ENCODE peak calls at places on chromosomes 12 and 14, in nine cellular contexts. One of them, this sample, is unnamed.

GRCh38 chr12:70052476-70052875 is 190.8 kb upstream of the CNOT2 start:
- DNase-seq in stomach: no peak
- DNase-seq in heart left ventricle: no peak
- DNase-seq in left ventricle myocardium inferior: no peak
- DNase-seq in HCT116: no peak
- DNase-seq in right cardiac atrium: no peak
- DNase-seq in IMR-90: no peak
- DNase-seq in spleen: no peak
- DNase-seq in Caco-2: no peak
- DNase-seq in this sample: no peak

GRCh38 chr14:98292191-98292590 is 979.8 kb downstream of the BCL11B start:
- DNase-seq in stomach: no peak
- DNase-seq in heart left ventricle: no peak
- DNase-seq in left ventricle myocardium inferior: no peak
- DNase-seq in HCT116: no peak
- DNase-seq in right cardiac atrium: no peak
- DNase-seq in IMR-90: no peak
- DNase-seq in spleen: no peak
- DNase-seq in Caco-2: no peak
- DNase-seq in this sample: no peak

GRCh38 chr14:22220427-22220826 is 368.6 kb downstream of the DAD1 start:
- DNase-seq in stomach: no peak
- DNase-seq in heart left ventricle: no peak
- DNase-seq in left ventricle myocardium inferior: no peak
- DNase-seq in HCT116: no peak
- DNase-seq in right cardiac atrium: no peak
- DNase-seq in IMR-90: peak; percentile 70
- DNase-seq in spleen: no peak
- DNase-seq in Caco-2: no peak
- DNase-seq in this sample: no peak

GRCh38 chr14:22629357-22629756 is 14.8 kb downstream of the OR6J1 start:
- DNase-seq in stomach: no peak
- DNase-seq in heart left ventricle: no peak
- DNase-seq in left ventricle myocardium inferior: no peak
- DNase-seq in HCT116: no peak
- DNase-seq in right cardiac atrium: no peak
- DNase-seq in IMR-90: no peak
- DNase-seq in spleen: no peak
- DNase-seq in Caco-2: no peak
- DNase-seq in this sample: no peak

GRCh38 chr12:129871991-129872969 is 31.5 kb downstream of the TMEM132D start:
- DNase-seq in stomach: no peak
- DNase-seq in heart left ventricle: no peak
- DNase-seq in left ventricle myocardium inferior: no peak
- DNase-seq in HCT116: no peak
- DNase-seq in right cardiac atrium: no peak
- DNase-seq in IMR-90: no peak
- DNase-seq in spleen: no peak
- DNase-seq in Caco-2: no peak
- DNase-seq in this sample: no peak

GRCh38 chr14:68675233-68675577 is 117.7 kb downstream of the ZFP36L1 start:
- DNase-seq in stomach: no peak
- DNase-seq in heart left ventricle: no peak
- DNase-seq in left ventricle myocardium inferior: no peak
- DNase-seq in HCT116: no peak
- DNase-seq in right cardiac atrium: no peak
- DNase-seq in IMR-90: peak; percentile 28
- DNase-seq in spleen: no peak
- DNase-seq in Caco-2: no peak
- DNase-seq in this sample: no peak

GRCh38 chr14:22479781-22480464 is 109.1 kb downstream of the DAD1 start:
- DNase-seq in stomach: no peak
- DNase-seq in heart left ventricle: no peak
- DNase-seq in left ventricle myocardium inferior: no peak
- DNase-seq in HCT116: no peak
- DNase-seq in right cardiac atrium: no peak
- DNase-seq in IMR-90: no peak
- DNase-seq in spleen: no peak
- DNase-seq in Caco-2: no peak
- DNase-seq in this sample: no peak

GRCh38 chr14:51993274-51993673 is 3.9 kb downstream of the RTRAF start:
- DNase-seq in stomach: no peak
- DNase-seq in heart left ventricle: no peak
- DNase-seq in left ventricle myocardium inferior: no peak
- DNase-seq in HCT116: no peak
- DNase-seq in right cardiac atrium: no peak
- DNase-seq in IMR-90: no peak
- DNase-seq in spleen: no peak
- DNase-seq in Caco-2: no peak
- DNase-seq in this sample: no peak

GRCh38 chr14:28830115-28830534 is 63.5 kb downstream of the FOXG1 start:
- DNase-seq in stomach: no peak
- DNase-seq in heart left ventricle: no peak
- DNase-seq in left ventricle myocardium inferior: no peak
- DNase-seq in HCT116: no peak
- DNase-seq in right cardiac atrium: no peak
- DNase-seq in IMR-90: no peak
- DNase-seq in spleen: no peak
- DNase-seq in Caco-2: no peak
- DNase-seq in this sample: no peak

GRCh38 chr12:90250766-90251165 is 542.1 kb upstream of the ATP2B1 start:
- DNase-seq in stomach: no peak
- DNase-seq in heart left ventricle: no peak
- DNase-seq in left ventricle myocardium inferior: no peak
- DNase-seq in HCT116: no peak
- DNase-seq in right cardiac atrium: no peak
- DNase-seq in IMR-90: no peak
- DNase-seq in spleen: no peak
- DNase-seq in Caco-2: no peak
- DNase-seq in this sample: peak; percentile 15

GRCh38 chr12:115002434-115002833 is 318.5 kb upstream of the TBX3 start:
- DNase-seq in stomach: no peak
- DNase-seq in heart left ventricle: no peak
- DNase-seq in left ventricle myocardium inferior: no peak
- DNase-seq in HCT116: no peak
- DNase-seq in right cardiac atrium: no peak
- DNase-seq in IMR-90: no peak
- DNase-seq in spleen: no peak
- DNase-seq in Caco-2: no peak
- DNase-seq in this sample: no peak

GRCh38 chr12:319116-319515 is 56.5 kb upstream of the SLC6A13 start:
- DNase-seq in stomach: no peak
- DNase-seq in heart left ventricle: no peak
- DNase-seq in left ventricle myocardium inferior: no peak
- DNase-seq in HCT116: no peak
- DNase-seq in right cardiac atrium: no peak
- DNase-seq in IMR-90: no peak
- DNase-seq in spleen: no peak
- DNase-seq in Caco-2: no peak
- DNase-seq in this sample: no peak

GRCh38 chr12:8992086-8992409 is 2.7 kb downstream of the KLRG1 start:
- DNase-seq in stomach: no peak
- DNase-seq in heart left ventricle: no peak
- DNase-seq in left ventricle myocardium inferior: no peak
- DNase-seq in HCT116: no peak
- DNase-seq in right cardiac atrium: no peak
- DNase-seq in IMR-90: no peak
- DNase-seq in spleen: no peak
- DNase-seq in Caco-2: no peak
- DNase-seq in this sample: no peak

GRCh38 chr12:1840561-1840960 is 20.2 kb downstream of the LRTM2 start:
- DNase-seq in stomach: no peak
- DNase-seq in heart left ventricle: peak; percentile 2
- DNase-seq in left ventricle myocardium inferior: no peak
- DNase-seq in HCT116: no peak
- DNase-seq in right cardiac atrium: no peak
- DNase-seq in IMR-90: no peak
- DNase-seq in spleen: peak; percentile 58
- DNase-seq in Caco-2: peak; percentile 30
- DNase-seq in this sample: no peak

GRCh38 chr14:70905316-70905715 is 1.9 kb upstream of the PCNX1 start:
- DNase-seq in stomach: no peak
- DNase-seq in heart left ventricle: peak; percentile 79
- DNase-seq in left ventricle myocardium inferior: peak; percentile 74
- DNase-seq in HCT116: no peak
- DNase-seq in right cardiac atrium: peak; percentile 90
- DNase-seq in IMR-90: peak; percentile 90
- DNase-seq in spleen: no peak
- DNase-seq in Caco-2: no peak
- DNase-seq in this sample: no peak

DNA sequence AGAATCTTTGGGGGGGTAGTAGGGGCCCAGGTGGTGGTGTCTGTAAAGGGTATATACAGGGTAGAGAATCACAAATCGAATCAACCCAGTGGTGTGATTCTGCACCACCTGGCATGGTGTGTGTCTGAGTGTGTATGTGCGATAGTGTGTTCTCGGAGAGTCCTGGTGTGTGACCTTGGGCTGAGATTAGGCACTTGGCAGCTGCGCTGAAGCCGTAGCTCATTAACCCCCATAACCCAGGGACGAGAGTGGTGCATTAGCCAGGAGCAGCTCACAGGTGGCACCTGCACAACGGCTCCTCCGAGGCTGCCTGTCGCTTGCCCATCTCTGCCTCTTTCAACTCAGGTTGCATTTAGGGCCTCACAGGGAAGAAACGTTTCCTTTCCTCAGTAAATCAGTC is 15.6 kb upstream of the TESC start:
- DNase-seq in stomach: peak; percentile 74
- DNase-seq in heart left ventricle: no peak
- DNase-seq in left ventricle myocardium inferior: no peak
- DNase-seq in HCT116: no peak
- DNase-seq in right cardiac atrium: no peak
- DNase-seq in IMR-90: no peak
- DNase-seq in spleen: no peak
- DNase-seq in Caco-2: no peak
- DNase-seq in this sample: no peak
- H3K4me1 ChIP-seq in stomach: peaks cover 4% of the 10 kb centered on the region
- H3K4me1 ChIP-seq in heart left ventricle: peaks cover 23% of the 10 kb centered on the region
- H3K4me1 ChIP-seq in left ventricle myocardium inferior: peaks cover 27% of the 10 kb centered on the region
- H3K4me1 ChIP-seq in HCT116: no peaks in the 10 kb centered on the region
- H3K4me1 ChIP-seq in right cardiac atrium: peaks cover 9% of the 10 kb centered on the region
- H3K4me1 ChIP-seq in IMR-90: no peaks in the 10 kb centered on the region
- H3K4me1 ChIP-seq in spleen: peaks cover 4% of the 10 kb centered on the region
- H3K4me1 ChIP-seq in Caco-2: peaks cover 11% of the 10 kb centered on the region
- H3K4me1 ChIP-seq in this sample: no peaks in the 10 kb centered on the region

DNA sequence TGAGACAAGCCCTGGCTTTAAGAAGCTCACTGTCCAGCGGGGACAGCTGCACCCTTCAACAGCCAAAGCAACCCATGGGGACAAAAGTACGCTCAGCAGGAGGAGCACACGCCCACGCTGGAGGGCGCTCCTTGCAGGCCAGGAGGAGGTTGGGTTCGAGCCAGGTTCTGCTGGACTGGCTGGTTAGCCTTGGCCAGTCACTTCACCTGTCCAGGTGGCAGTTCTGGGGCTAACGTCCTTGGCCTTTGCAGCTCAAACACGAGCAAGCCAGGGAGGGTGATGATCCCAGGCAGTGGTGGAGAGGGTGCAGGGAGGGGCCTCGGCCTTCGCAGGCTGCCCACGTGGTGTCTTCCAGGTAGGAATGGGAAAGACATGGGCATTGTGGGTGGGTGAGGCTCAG is 13.1 kb downstream of the CHGA start:
- DNase-seq in stomach: no peak
- DNase-seq in heart left ventricle: peak; percentile 27
- DNase-seq in left ventricle myocardium inferior: no peak
- DNase-seq in HCT116: no peak
- DNase-seq in right cardiac atrium: no peak
- DNase-seq in IMR-90: no peak
- DNase-seq in spleen: no peak
- DNase-seq in Caco-2: no peak
- DNase-seq in this sample: peak; percentile 51
- H3K4me1 ChIP-seq in stomach: no peaks in the 10 kb centered on the region
- H3K4me1 ChIP-seq in heart left ventricle: no peaks in the 10 kb centered on the region
- H3K4me1 ChIP-seq in left ventricle myocardium inferior: peaks cover 8% of the 10 kb centered on the region
- H3K4me1 ChIP-seq in HCT116: peaks cover 7% of the 10 kb centered on the region
- H3K4me1 ChIP-seq in right cardiac atrium: no peaks in the 10 kb centered on the region
- H3K4me1 ChIP-seq in IMR-90: no peaks in the 10 kb centered on the region
- H3K4me1 ChIP-seq in spleen: no peaks in the 10 kb centered on the region
- H3K4me1 ChIP-seq in Caco-2: no peaks in the 10 kb centered on the region
- H3K4me1 ChIP-seq in this sample: no peaks in the 10 kb centered on the region

GRCh38 chr12:75854681-75855309 is 176.8 kb downstream of the PHLDA1 start:
- DNase-seq in stomach: no peak
- DNase-seq in heart left ventricle: no peak
- DNase-seq in left ventricle myocardium inferior: no peak
- DNase-seq in HCT116: no peak
- DNase-seq in right cardiac atrium: no peak
- DNase-seq in IMR-90: peak; percentile 35
- DNase-seq in spleen: no peak
- DNase-seq in Caco-2: no peak
- DNase-seq in this sample: no peak

GRCh38 chr12:75852956-75853355 is 178.6 kb downstream of the PHLDA1 start:
- DNase-seq in stomach: no peak
- DNase-seq in heart left ventricle: no peak
- DNase-seq in left ventricle myocardium inferior: no peak
- DNase-seq in HCT116: no peak
- DNase-seq in right cardiac atrium: no peak
- DNase-seq in IMR-90: no peak
- DNase-seq in spleen: no peak
- DNase-seq in Caco-2: no peak
- DNase-seq in this sample: no peak

GRCh38 chr12:75856228-75856627 is 175.3 kb downstream of the PHLDA1 start:
- DNase-seq in stomach: no peak
- DNase-seq in heart left ventricle: no peak
- DNase-seq in left ventricle myocardium inferior: no peak
- DNase-seq in HCT116: no peak
- DNase-seq in right cardiac atrium: no peak
- DNase-seq in IMR-90: no peak
- DNase-seq in spleen: no peak
- DNase-seq in Caco-2: no peak
- DNase-seq in this sample: no peak

GRCh38 chr12:75853621-75854020 is 178.0 kb downstream of the PHLDA1 start:
- DNase-seq in stomach: no peak
- DNase-seq in heart left ventricle: no peak
- DNase-seq in left ventricle myocardium inferior: no peak
- DNase-seq in HCT116: no peak
- DNase-seq in right cardiac atrium: no peak
- DNase-seq in IMR-90: no peak
- DNase-seq in spleen: no peak
- DNase-seq in Caco-2: no peak
- DNase-seq in this sample: no peak

GRCh38 chr12:75855360-75855759 is 176.2 kb downstream of the PHLDA1 start:
- DNase-seq in stomach: no peak
- DNase-seq in heart left ventricle: no peak
- DNase-seq in left ventricle myocardium inferior: no peak
- DNase-seq in HCT116: no peak
- DNase-seq in right cardiac atrium: no peak
- DNase-seq in IMR-90: no peak
- DNase-seq in spleen: no peak
- DNase-seq in Caco-2: no peak
- DNase-seq in this sample: no peak
- H3K4me1 ChIP-seq in stomach: no peaks in the 10 kb centered on the region
- H3K4me1 ChIP-seq in heart left ventricle: peaks cover 9% of the 10 kb centered on the region
- H3K4me1 ChIP-seq in left ventricle myocardium inferior: peaks cover 8% of the 10 kb centered on the region
- H3K4me1 ChIP-seq in HCT116: peaks cover 53% of the 10 kb centered on the region
- H3K4me1 ChIP-seq in right cardiac atrium: no peaks in the 10 kb centered on the region
- H3K4me1 ChIP-seq in IMR-90: peaks cover 9% of the 10 kb centered on the region
- H3K4me1 ChIP-seq in spleen: no peaks in the 10 kb centered on the region
- H3K4me1 ChIP-seq in Caco-2: no peaks in the 10 kb centered on the region
- H3K4me1 ChIP-seq in this sample: no peaks in the 10 kb centered on the region

DNA sequence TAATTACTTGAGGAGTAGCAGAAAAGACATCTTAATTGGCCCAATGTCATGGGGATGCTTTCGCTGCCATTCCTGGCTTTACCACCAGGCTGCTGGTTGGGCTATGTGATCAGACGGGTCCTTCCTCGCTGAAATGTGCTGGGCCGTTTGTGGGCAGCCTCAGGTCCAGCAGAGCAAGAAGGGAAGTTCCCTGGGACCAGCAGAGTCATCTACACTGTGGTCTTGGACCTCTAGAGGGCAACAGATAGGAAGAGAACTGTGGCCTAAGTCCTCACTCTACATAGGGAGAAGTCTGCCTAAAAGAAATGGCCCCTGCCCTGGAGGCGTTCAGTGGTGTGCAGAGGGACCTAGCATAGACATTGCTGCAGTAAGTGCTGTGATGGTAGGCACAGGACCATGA is 10.9 kb downstream of the EVL start:
- DNase-seq in stomach: no peak
- DNase-seq in heart left ventricle: no peak
- DNase-seq in left ventricle myocardium inferior: no peak
- DNase-seq in HCT116: peak; percentile 15
- DNase-seq in right cardiac atrium: no peak
- DNase-seq in IMR-90: peak; percentile 40
- DNase-seq in spleen: no peak
- DNase-seq in Caco-2: peak; percentile 41
- DNase-seq in this sample: peak; percentile 32
- H3K4me1 ChIP-seq in stomach: peaks cover 35% of the 10 kb centered on the region
- H3K4me1 ChIP-seq in heart left ventricle: peaks cover 42% of the 10 kb centered on the region
- H3K4me1 ChIP-seq in left ventricle myocardium inferior: peaks cover 40% of the 10 kb centered on the region
- H3K4me1 ChIP-seq in HCT116: no peaks in the 10 kb centered on the region
- H3K4me1 ChIP-seq in right cardiac atrium: peaks cover 18% of the 10 kb centered on the region
- H3K4me1 ChIP-seq in IMR-90: peaks cover 8% of the 10 kb centered on the region
- H3K4me1 ChIP-seq in spleen: peaks cover 100% of the 10 kb centered on the region
- H3K4me1 ChIP-seq in Caco-2: no peaks in the 10 kb centered on the region
- H3K4me1 ChIP-seq in this sample: no peaks in the 10 kb centered on the region

This sample was measured in psoas muscle.